ENCODE peak calls at places on chromosomes 7 and 10, in six cellular contexts. One of them, this sample, is unnamed.

GRCh38 chr7:151115121-151115835 is 29.0 kb downstream of the AGAP3 start:
- DNase-seq in stomach: no peak
- DNase-seq in lower leg skin: no peak
- DNase-seq in ovary: no peak
- DNase-seq in transverse colon: no peak
- DNase-seq in heart left ventricle: peak; percentile 65
- DNase-seq in this sample: no peak

GRCh38 chr10:72073677-72074412 is 14.5 kb downstream of the SPOCK2 start:
- DNase-seq in stomach: no peak
- DNase-seq in lower leg skin: no peak
- DNase-seq in ovary: peak; percentile 43
- DNase-seq in transverse colon: no peak
- DNase-seq in heart left ventricle: peak; percentile 48
- DNase-seq in this sample: no peak

GRCh38 chr10:73653701-73654100 is 2.1 kb downstream of the SYNPO2L start:
- DNase-seq in stomach: no peak
- DNase-seq in lower leg skin: no peak
- DNase-seq in ovary: no peak
- DNase-seq in transverse colon: no peak
- DNase-seq in heart left ventricle: no peak
- DNase-seq in this sample: no peak

GRCh38 chr7:151060416-151061234 is 1.2 kb downstream of the SLC4A2 start:
- DNase-seq in stomach: peak; percentile 64
- DNase-seq in lower leg skin: no peak
- DNase-seq in ovary: peak; percentile 45
- DNase-seq in transverse colon: peak; percentile 58
- DNase-seq in heart left ventricle: no peak
- DNase-seq in this sample: peak; percentile 71

GRCh38 chr7:151694828-151695580 is 175.3 kb upstream of the RHEB start:
- DNase-seq in stomach: no peak
- DNase-seq in lower leg skin: peak; percentile 95
- DNase-seq in ovary: no peak
- DNase-seq in transverse colon: no peak
- DNase-seq in heart left ventricle: peak; percentile 80
- DNase-seq in this sample: no peak

GRCh38 chr7:5406957-5407930 is 16.4 kb downstream of the TNRC18 start:
- DNase-seq in stomach: no peak
- DNase-seq in lower leg skin: no peak
- DNase-seq in ovary: no peak
- DNase-seq in transverse colon: no peak
- DNase-seq in heart left ventricle: no peak
- DNase-seq in this sample: no peak

GRCh38 chr7:46198691-46199090 is 277.6 kb upstream of the IGFBP3 start:
- DNase-seq in stomach: no peak
- DNase-seq in lower leg skin: no peak
- DNase-seq in ovary: no peak
- DNase-seq in transverse colon: no peak
- DNase-seq in heart left ventricle: no peak
- DNase-seq in this sample: no peak

GRCh38 chr10:114271779-114272167 is 32.7 kb downstream of the VWA2 start:
- DNase-seq in stomach: peak; percentile 25
- DNase-seq in lower leg skin: peak; percentile 87
- DNase-seq in ovary: no peak
- DNase-seq in transverse colon: no peak
- DNase-seq in heart left ventricle: peak; percentile 7
- DNase-seq in this sample: no peak

GRCh38 chr10:23613900-23614299 is 175.0 kb downstream of the OTUD1 start:
- DNase-seq in stomach: no peak
- DNase-seq in lower leg skin: no peak
- DNase-seq in ovary: no peak
- DNase-seq in transverse colon: no peak
- DNase-seq in heart left ventricle: no peak
- DNase-seq in this sample: no peak

GRCh38 chr7:143285454-143285756 is 647 bp downstream of the TMEM139 start:
- DNase-seq in stomach: no peak
- DNase-seq in lower leg skin: no peak
- DNase-seq in ovary: no peak
- DNase-seq in transverse colon: peak; percentile 82
- DNase-seq in heart left ventricle: no peak
- DNase-seq in this sample: no peak

GRCh38 chr7:28517206-28517605 is 104.9 kb downstream of the CREB5 start:
- DNase-seq in stomach: no peak
- DNase-seq in lower leg skin: no peak
- DNase-seq in ovary: no peak
- DNase-seq in transverse colon: no peak
- DNase-seq in heart left ventricle: no peak
- DNase-seq in this sample: no peak

GRCh38 chr7:39616138-39616537 is 7.2 kb upstream of the RALA start:
- DNase-seq in stomach: no peak
- DNase-seq in lower leg skin: no peak
- DNase-seq in ovary: no peak
- DNase-seq in transverse colon: no peak
- DNase-seq in heart left ventricle: no peak
- DNase-seq in this sample: no peak

GRCh38 chr10:112370424-112370819 is 3.5 kb upstream of the ACSL5 start:
- DNase-seq in stomach: no peak
- DNase-seq in lower leg skin: no peak
- DNase-seq in ovary: no peak
- DNase-seq in transverse colon: peak; percentile 3
- DNase-seq in heart left ventricle: no peak
- DNase-seq in this sample: no peak

GRCh38 chr10:112375721-112376577 is 2.0 kb downstream of the ACSL5 start:
- DNase-seq in stomach: peak; percentile 84
- DNase-seq in lower leg skin: no peak
- DNase-seq in ovary: peak; percentile 74
- DNase-seq in transverse colon: peak; percentile 69
- DNase-seq in heart left ventricle: peak; percentile 73
- DNase-seq in this sample: peak; percentile 44

GRCh38 chr10:112374724-112375541 is 1.0 kb downstream of the ACSL5 start:
- DNase-seq in stomach: no peak
- DNase-seq in lower leg skin: no peak
- DNase-seq in ovary: no peak
- DNase-seq in transverse colon: peak; percentile 35
- DNase-seq in heart left ventricle: no peak
- DNase-seq in this sample: no peak

GRCh38 chr10:112376578-112376855 is 2.6 kb downstream of the ACSL5 start:
- DNase-seq in stomach: no peak
- DNase-seq in lower leg skin: no peak
- DNase-seq in ovary: no peak
- DNase-seq in transverse colon: no peak
- DNase-seq in heart left ventricle: no peak
- DNase-seq in this sample: no peak

DNA sequence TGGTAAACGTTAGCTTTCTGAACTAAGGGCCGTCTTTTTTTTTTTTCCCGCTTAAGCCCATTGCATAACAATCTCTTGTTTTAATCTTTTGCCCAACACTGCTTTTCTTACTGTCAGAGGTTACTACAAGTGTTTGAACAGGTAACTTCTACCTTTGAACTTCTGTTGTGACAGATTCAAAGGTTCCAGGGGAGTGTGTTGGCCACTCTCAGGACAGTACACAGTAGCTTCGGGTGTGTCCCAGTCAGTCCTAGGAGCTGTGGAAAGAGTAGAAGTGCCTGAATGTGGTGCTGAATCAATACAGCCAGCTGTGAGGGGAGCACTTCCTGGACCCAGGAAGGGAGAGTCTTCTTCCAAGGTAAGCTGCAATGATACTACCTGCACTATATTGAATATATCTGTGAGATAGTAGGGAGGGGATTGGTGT is at the start of gene ACSL5:
- DNase-seq in stomach: no peak
- DNase-seq in lower leg skin: no peak
- DNase-seq in ovary: no peak
- DNase-seq in transverse colon: peak; percentile 73
- DNase-seq in heart left ventricle: no peak
- DNase-seq in this sample: no peak
- TF ChIP-seq POLR2A in stomach: no peak
- TF ChIP-seq POLR2A in lower leg skin: no peak
- TF ChIP-seq POLR2A in ovary: no peak
- TF ChIP-seq POLR2A in transverse colon: peak; percentile 81
- TF ChIP-seq POLR2A in heart left ventricle: no peak
- TF ChIP-seq POLR2A in this sample: no peak

GRCh38 chr7:93043393-93043985 is 74.3 kb downstream of the SAMD9 start:
- DNase-seq in stomach: no peak
- DNase-seq in lower leg skin: no peak
- DNase-seq in ovary: no peak
- DNase-seq in transverse colon: no peak
- DNase-seq in heart left ventricle: peak; percentile 63
- DNase-seq in this sample: no peak
- H3K4me3 ChIP-seq in stomach: peak overlapping the region; percentile 33
- H3K4me3 ChIP-seq in lower leg skin: peak overlapping the region; percentile 13
- H3K4me3 ChIP-seq in ovary: peak overlapping the region; percentile 12
- H3K4me3 ChIP-seq in transverse colon: peak overlapping the region; percentile 14
- H3K4me3 ChIP-seq in heart left ventricle: peak overlapping the region; percentile 32
- H3K4me3 ChIP-seq in this sample: no peak overlapping the region

GRCh38 chr7:100678291-100678984 is 4.9 kb downstream of the GNB2 start:
- DNase-seq in stomach: no peak
- DNase-seq in lower leg skin: no peak
- DNase-seq in ovary: peak; percentile 25
- DNase-seq in transverse colon: peak; percentile 8
- DNase-seq in heart left ventricle: peak; percentile 70
- DNase-seq in this sample: no peak
- TF ChIP-seq POLR2A in stomach: no peak
- TF ChIP-seq POLR2A in lower leg skin: no peak
- TF ChIP-seq POLR2A in ovary: no peak
- TF ChIP-seq POLR2A in transverse colon: no peak
- TF ChIP-seq POLR2A in heart left ventricle: no peak
- TF ChIP-seq POLR2A in this sample: no peak

DNA sequence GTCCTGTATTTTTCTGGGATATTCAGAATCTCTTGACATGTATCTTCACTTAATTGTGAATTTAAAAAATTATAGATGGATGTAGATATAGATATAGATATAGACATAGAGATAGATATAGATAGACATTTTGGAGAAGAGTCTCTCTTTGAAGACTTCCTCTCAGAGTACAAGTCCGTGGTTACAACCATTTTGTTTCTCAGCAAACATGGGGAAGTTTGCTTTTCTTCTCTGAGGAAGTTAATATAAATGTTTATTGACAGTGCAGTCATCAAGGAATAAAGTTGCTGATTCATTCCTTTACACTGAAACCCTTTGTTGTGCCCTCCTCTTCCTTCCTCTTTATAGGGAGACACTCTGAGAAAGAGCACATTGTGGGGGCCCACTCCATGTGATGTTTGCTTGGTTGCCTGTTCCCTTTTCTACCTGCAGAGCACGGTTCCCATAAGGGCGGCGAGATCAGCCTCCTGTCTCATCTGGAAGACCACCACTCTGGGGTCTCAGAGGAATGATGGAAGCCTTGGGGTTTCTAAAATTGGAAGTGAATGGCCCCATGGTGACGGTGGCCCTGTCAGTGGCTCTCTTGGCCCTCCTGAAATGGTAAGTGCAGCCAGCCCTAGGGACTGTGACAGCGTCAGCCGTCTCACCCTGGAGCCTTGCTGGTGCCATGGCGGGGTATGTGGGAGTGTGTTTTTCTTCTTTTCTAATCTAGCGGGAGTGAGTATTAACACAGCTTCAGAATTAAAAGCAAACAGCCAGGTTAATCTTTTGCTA is at the start of gene TBXAS1:
- DNase-seq in stomach: peak; percentile 48
- DNase-seq in lower leg skin: peak; percentile 75
- DNase-seq in ovary: no peak
- DNase-seq in transverse colon: peak; percentile 57
- DNase-seq in heart left ventricle: no peak
- DNase-seq in this sample: peak; percentile 20
- H3K4me3 ChIP-seq in stomach: peak within 1 kb of the TSS; percentile 23
- H3K4me3 ChIP-seq in lower leg skin: no peak within 1 kb of the TSS
- H3K4me3 ChIP-seq in ovary: no peak within 1 kb of the TSS
- H3K4me3 ChIP-seq in transverse colon: peak within 1 kb of the TSS; percentile 11
- H3K4me3 ChIP-seq in heart left ventricle: peak within 1 kb of the TSS; percentile 29
- H3K4me3 ChIP-seq in this sample: no peak within 1 kb of the TSS

GRCh38 chr10:77043364-77043763 is 594.2 kb downstream of the KCNMA1 start:
- DNase-seq in stomach: no peak
- DNase-seq in lower leg skin: no peak
- DNase-seq in ovary: no peak
- DNase-seq in transverse colon: no peak
- DNase-seq in heart left ventricle: no peak
- DNase-seq in this sample: no peak
- TF ChIP-seq POLR2A in stomach: no peak
- TF ChIP-seq POLR2A in lower leg skin: no peak
- TF ChIP-seq POLR2A in ovary: no peak
- TF ChIP-seq POLR2A in transverse colon: no peak
- TF ChIP-seq POLR2A in heart left ventricle: no peak
- TF ChIP-seq POLR2A in this sample: no peak

GRCh38 chr7:134068670-134069069 is 58.5 kb upstream of the LRGUK start:
- DNase-seq in stomach: no peak
- DNase-seq in lower leg skin: no peak
- DNase-seq in ovary: no peak
- DNase-seq in transverse colon: no peak
- DNase-seq in heart left ventricle: no peak
- DNase-seq in this sample: no peak

GRCh38 chr7:134070673-134071072 is 56.5 kb upstream of the LRGUK start:
- DNase-seq in stomach: no peak
- DNase-seq in lower leg skin: no peak
- DNase-seq in ovary: no peak
- DNase-seq in transverse colon: no peak
- DNase-seq in heart left ventricle: no peak
- DNase-seq in this sample: no peak

GRCh38 chr7:134075799-134076198 is 51.3 kb upstream of the LRGUK start:
- DNase-seq in stomach: no peak
- DNase-seq in lower leg skin: no peak
- DNase-seq in ovary: no peak
- DNase-seq in transverse colon: no peak
- DNase-seq in heart left ventricle: no peak
- DNase-seq in this sample: no peak

GRCh38 chr7:134069187-134069586 is 58.0 kb upstream of the LRGUK start:
- DNase-seq in stomach: no peak
- DNase-seq in lower leg skin: no peak
- DNase-seq in ovary: no peak
- DNase-seq in transverse colon: no peak
- DNase-seq in heart left ventricle: no peak
- DNase-seq in this sample: no peak

GRCh38 chr7:134071355-134072331 is 55.5 kb upstream of the LRGUK start:
- DNase-seq in stomach: no peak
- DNase-seq in lower leg skin: no peak
- DNase-seq in ovary: no peak
- DNase-seq in transverse colon: no peak
- DNase-seq in heart left ventricle: no peak
- DNase-seq in this sample: no peak
- H3K4me3 ChIP-seq in stomach: no peak overlapping the region
- H3K4me3 ChIP-seq in lower leg skin: no peak overlapping the region
- H3K4me3 ChIP-seq in ovary: no peak overlapping the region
- H3K4me3 ChIP-seq in transverse colon: no peak overlapping the region
- H3K4me3 ChIP-seq in heart left ventricle: no peak overlapping the region
- H3K4me3 ChIP-seq in this sample: no peak overlapping the region

DNA sequence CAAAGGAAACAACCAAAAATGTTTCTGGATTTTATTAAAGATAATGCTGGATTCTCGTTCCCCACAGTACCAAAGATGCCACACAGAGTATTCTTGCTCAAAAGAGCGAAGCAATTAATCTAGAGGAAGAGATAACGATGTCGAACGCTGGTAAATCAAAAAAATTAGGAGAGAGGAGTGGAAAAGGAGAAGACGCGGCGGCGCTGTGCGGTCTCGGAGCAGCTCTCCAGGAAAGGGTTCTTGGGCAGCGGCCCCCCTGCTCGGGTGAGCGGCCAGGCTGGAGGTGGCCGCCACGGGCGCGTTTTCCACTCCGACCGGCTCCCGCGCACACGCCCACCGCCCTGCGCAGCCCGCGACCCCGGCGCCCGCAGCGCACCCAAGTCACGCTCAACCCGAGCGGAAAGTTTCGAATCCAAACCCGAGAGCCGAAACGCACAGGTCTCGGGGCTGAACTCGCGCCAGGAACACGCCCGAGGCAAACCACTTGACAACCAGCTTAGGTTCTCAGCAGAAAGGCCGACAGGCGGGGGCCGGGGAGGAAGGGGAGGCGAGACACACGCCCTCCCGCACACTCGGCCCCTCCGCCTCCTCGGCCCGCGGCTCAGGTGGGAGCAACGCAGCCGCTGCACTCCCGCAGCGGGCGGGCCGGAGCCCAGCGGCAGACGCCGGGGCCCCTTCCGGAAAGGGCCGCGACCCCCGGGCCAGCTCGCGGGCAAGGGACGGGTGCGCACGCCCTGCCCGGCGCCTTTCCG is 924 bp downstream of the SRPK2 start:
- DNase-seq in stomach: peak; percentile 63
- DNase-seq in lower leg skin: peak; percentile 88
- DNase-seq in ovary: peak; percentile 50
- DNase-seq in transverse colon: peak; percentile 63
- DNase-seq in heart left ventricle: peak; percentile 73
- DNase-seq in this sample: peak; percentile 81
- TF ChIP-seq POLR2A in stomach: no peak
- TF ChIP-seq POLR2A in lower leg skin: no peak
- TF ChIP-seq POLR2A in ovary: no peak
- TF ChIP-seq POLR2A in transverse colon: no peak
- TF ChIP-seq POLR2A in heart left ventricle: no peak
- TF ChIP-seq POLR2A in this sample: no peak